ENCODE peak calls at places on chromosomes 5 and 9, in nine cellular contexts. T is Caco-2, I is heart right ventricle, R is fibroblast of mammary gland, X is astrocyte, Q is lung, V is IMR-90, E is astrocyte of the spinal cord, Y is heart left ventricle. W is an unnamed sample.

GRCh38 chr5:79032031-79032711 is 37.3 kb downstream of the DMGDH start:
- DNase-seq in T (no peak), I (no peak), R (no peak), X (peak), Q (no peak), V (peak), E (no peak), Y (no peak), W (no peak)

GRCh38 chr5:59049070-59049469 is 466.2 kb downstream of the RAB3C start:
- DNase-seq in T (no peak), I (no peak), R (no peak), X (no peak), Q (no peak), V (no peak), E (no peak), Y (no peak), W (no peak)

GRCh38 chr9:132946624-132947295 is 2.3 kb upstream of the TSC1 start:
- DNase-seq in T (no peak), I (no peak), R (peak), X (peak), Q (no peak), V (peak), E (peak), Y (no peak), W (peak)

GRCh38 chr5:172178301-172179031 is 9.6 kb downstream of the STK10 start:
- DNase-seq in T (no peak), I (no peak), R (no peak), X (no peak), Q (no peak), V (no peak), E (no peak), Y (no peak), W (no peak)

GRCh38 chr5:171336486-171337206 is 27.6 kb downstream of the TLX3 start:
- DNase-seq in T (peak), I (peak), R (peak), X (peak), Q (no peak), V (peak), E (peak), Y (no peak), W (peak)

GRCh38 chr9:19988281-19988680 is 199.4 kb upstream of the SLC24A2 start:
- DNase-seq in T (no peak), I (no peak), R (no peak), X (no peak), Q (no peak), V (no peak), E (no peak), Y (no peak), W (no peak)

GRCh38 chr9:122506964-122507363 is 3.6 kb upstream of the OR1J2 start:
- DNase-seq in T (peak), I (no peak), R (no peak), X (no peak), Q (no peak), V (no peak), E (no peak), Y (no peak), W (no peak)

GRCh38 chr5:149310947-149311675 is 34.2 kb upstream of the GRPEL2 start:
- DNase-seq in T (no peak), I (peak), R (peak), X (peak), Q (no peak), V (peak), E (peak), Y (peak), W (peak)

GRCh38 chr5:143341807-143342570 is 61.5 kb downstream of the NR3C1 start:
- DNase-seq in T (no peak), I (no peak), R (peak), X (peak), Q (no peak), V (peak), E (peak), Y (no peak), W (peak)

GRCh38 chr5:5492087-5492933 is 69.8 kb downstream of the ICE1 start:
- DNase-seq in T (peak), I (peak), R (peak), X (peak), Q (no peak), V (peak), E (peak), Y (no peak), W (peak)

GRCh38 chr5:100840364-100840763 is 62.7 kb downstream of the ST8SIA4 start:
- DNase-seq in T (no peak), I (no peak), R (peak), X (peak), Q (no peak), V (peak), E (peak), Y (no peak), W (peak)

GRCh38 chr9:81559741-81560140 is 129.6 kb downstream of the TLE1 start:
- DNase-seq in T (no peak), I (no peak), R (peak), X (peak), Q (no peak), V (peak), E (peak), Y (no peak), W (peak)

GRCh38 chr5:142323480-142324376 is 1.1 kb downstream of the SPRY4 start:
- DNase-seq in T (peak), I (no peak), R (no peak), X (peak), Q (peak), V (peak), E (peak), Y (no peak), W (peak)

DNA sequence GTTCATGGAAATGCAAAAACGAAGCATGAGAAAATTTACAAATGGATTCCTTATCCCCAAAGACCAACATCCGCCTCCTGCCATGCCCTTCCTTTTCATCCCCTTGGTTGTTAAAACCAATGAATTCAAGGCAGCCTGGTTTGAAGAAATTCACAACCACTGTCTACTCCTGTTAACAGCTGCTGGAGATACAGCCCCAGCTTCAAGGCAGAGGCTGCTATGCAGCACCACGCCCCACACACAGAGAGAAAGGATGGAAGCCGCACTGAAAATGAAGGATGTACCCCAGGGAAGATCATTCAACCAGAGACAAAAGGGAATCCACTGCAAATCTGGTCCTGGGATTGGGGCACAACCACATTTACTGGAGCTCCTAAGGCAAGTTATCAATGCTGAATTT is 58.7 kb downstream of the DPYSL3 start:
- DNase-seq in T (no peak), I (no peak), R (no peak), X (no peak), Q (no peak), V (no peak), E (no peak), Y (no peak), W (no peak)
- H3K4me3 ChIP-seq in T (no peak), I (no peak), R (no peak), X (no peak), Q (no peak), V (no peak), E (peak), Y (no peak), W (no peak)

GRCh38 chr9:95077053-95077765 is 240.3 kb downstream of the FANCC start:
- DNase-seq in T (no peak), I (no peak), R (no peak), X (no peak), Q (no peak), V (no peak), E (no peak), Y (no peak), W (no peak)
- TF ChIP-seq CTCF in T (no peak), I (no peak), R (no peak), X (no peak), Q (no peak), V (no peak), E (peak), Y (no peak), W (peak)

GRCh38 chr5:102670224-102670836 is 84.8 kb upstream of the PAM start:
- DNase-seq in T (peak), I (peak), R (peak), X (no peak), Q (no peak), V (no peak), E (no peak), Y (no peak), W (peak)
- H3K4me3 ChIP-seq in T (peak), I (no peak), R (no peak), X (no peak), Q (no peak), V (no peak), E (no peak), Y (no peak), W (peak)

DNA sequence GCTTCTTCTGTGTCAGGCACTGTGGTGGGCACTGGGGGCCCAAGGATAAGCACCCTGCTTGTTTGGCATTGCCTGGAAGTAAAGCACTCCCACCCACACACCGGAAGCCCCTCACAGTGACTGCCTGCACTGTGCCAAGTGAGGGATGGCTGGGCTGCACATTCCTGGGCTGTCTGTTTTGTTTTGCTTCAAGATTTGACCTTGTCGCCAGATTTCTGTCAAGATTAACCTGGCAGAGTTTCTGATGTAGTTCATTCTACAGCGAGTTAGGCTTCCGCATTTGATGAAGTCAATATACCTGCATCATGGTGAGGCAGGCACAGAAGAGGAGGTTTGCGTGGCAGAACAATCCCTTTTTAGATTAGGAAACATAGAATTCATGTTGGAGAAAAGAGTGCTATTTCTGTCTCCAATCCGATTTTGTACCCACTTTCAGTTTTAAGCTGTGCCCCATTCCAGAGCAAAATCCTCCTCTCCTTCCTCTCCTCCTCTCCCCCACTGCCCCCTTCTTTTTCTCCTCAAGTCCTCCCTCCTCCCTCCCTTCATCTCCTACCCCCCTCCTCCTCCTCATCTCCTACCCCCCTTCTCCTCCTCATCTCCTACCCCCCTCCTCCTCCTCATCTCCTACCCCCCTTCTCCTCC is 14.4 kb upstream of the BOD1 start:
- DNase-seq in T (no peak), I (no peak), R (no peak), X (no peak), Q (no peak), V (no peak), E (no peak), Y (no peak), W (no peak)
- TF ChIP-seq CTCF in T (no peak), I (no peak), R (no peak), X (no peak), Q (no peak), V (no peak), E (no peak), Y (no peak), W (no peak)